ENCODE peak calls at places on chromosome 9, in six cellular contexts. Y is psoas muscle, C is Panc1, V is H1, O is kidney, Q is left ventricle myocardium inferior. H is an unnamed sample.
A peak's percentile ranks its signal among the peaks of the same experiment; 100 is the strongest.

GRCh38 chr9:35673132-35673997 is at the start of gene CA9:
- DNase-seq in Y (no peak), C (no peak), V (no peak), O (peak; percentile 62), Q (peak; percentile 57), H (no peak)

GRCh38 chr9:124940894-124941688 is at the start of gene GOLGA1:
- DNase-seq in Y (peak; percentile 97), C (peak; percentile 42), V (peak; percentile 97), O (peak; percentile 99), Q (peak; percentile 96), H (peak; percentile 84)

GRCh38 chr9:118609355-118610044 is 759.7 kb downstream of the BRINP1 start:
- DNase-seq in Y (no peak), C (no peak), V (no peak), O (no peak), Q (no peak), H (no peak)

GRCh38 chr9:32550046-32550608 is 2.0 kb upstream of the SMIM27 start:
- DNase-seq in Y (no peak), C (no peak), V (no peak), O (no peak), Q (no peak), H (no peak)

GRCh38 chr9:119768266-119768665 is 399.0 kb upstream of the BRINP1 start:
- DNase-seq in Y (no peak), C (no peak), V (no peak), O (no peak), Q (no peak), H (no peak)

GRCh38 chr9:83186354-83186753 is 123.4 kb upstream of the RASEF start:
- DNase-seq in Y (no peak), C (no peak), V (no peak), O (no peak), Q (no peak), H (no peak)

GRCh38 chr9:83707518-83707767 is 315 bp downstream of the UBQLN1 start:
- DNase-seq in Y (peak; percentile 84), C (peak; percentile 8), V (no peak), O (no peak), Q (no peak), H (no peak)

GRCh38 chr9:36165766-36166149 is 3.4 kb upstream of the CCIN start:
- DNase-seq in Y (no peak), C (no peak), V (no peak), O (no peak), Q (no peak), H (no peak)

GRCh38 chr9:98791147-98792095 is 4.9 kb downstream of the ANKS6 start:
- DNase-seq in Y (peak; percentile 88), C (peak; percentile 69), V (peak; percentile 93), O (peak; percentile 93), Q (peak; percentile 82), H (peak; percentile 80)

GRCh38 chr9:38063363-38063707 is 5.7 kb downstream of the SHB start:
- DNase-seq in Y (no peak), C (no peak), V (no peak), O (no peak), Q (no peak), H (no peak)

GRCh38 chr9:19875291-19875910 is 86.6 kb upstream of the SLC24A2 start:
- DNase-seq in Y (no peak), C (no peak), V (no peak), O (no peak), Q (no peak), H (no peak)

GRCh38 chr9:112863214-112863613 is 27.5 kb downstream of the SLC46A2 start:
- DNase-seq in Y (no peak), C (no peak), V (no peak), O (no peak), Q (peak; percentile 29), H (no peak)

GRCh38 chr9:18359335-18359734 is 114.6 kb upstream of the ADAMTSL1 start:
- DNase-seq in Y (no peak), C (no peak), V (no peak), O (no peak), Q (no peak), H (no peak)

GRCh38 chr9:73611072-73611471 is 459.4 kb downstream of the ANXA1 start:
- DNase-seq in Y (no peak), C (no peak), V (no peak), O (no peak), Q (no peak), H (no peak)

GRCh38 chr9:16039103-16039987 is 486.5 kb downstream of the CCDC171 start:
- DNase-seq in Y (no peak), C (no peak), V (peak; percentile 86), O (no peak), Q (no peak), H (no peak)

GRCh38 chr9:131813116-131813515 is 73.2 kb upstream of the RAPGEF1 start:
- DNase-seq in Y (no peak), C (no peak), V (no peak), O (no peak), Q (no peak), H (no peak)

GRCh38 chr9:87343816-87344438 is 153.7 kb upstream of the DAPK1 start:
- DNase-seq in Y (no peak), C (no peak), V (no peak), O (no peak), Q (no peak), H (no peak)

GRCh38 chr9:95074632-95075269 is 242.8 kb downstream of the FANCC start:
- DNase-seq in Y (no peak), C (no peak), V (peak; percentile 35), O (no peak), Q (no peak), H (no peak)

GRCh38 chr9:121814594-121814993 is 163.2 kb downstream of the DAB2IP start:
- DNase-seq in Y (no peak), C (no peak), V (no peak), O (no peak), Q (no peak), H (no peak)

GRCh38 chr9:88996046-88997005 is 5.1 kb downstream of the S1PR3 start:
- DNase-seq in Y (no peak), C (no peak), V (no peak), O (no peak), Q (no peak), H (no peak)

GRCh38 chr9:129889936-129890717 is 54.9 kb downstream of the USP20 start:
- DNase-seq in Y (no peak), C (no peak), V (peak; percentile 64), O (no peak), Q (no peak), H (no peak)

GRCh38 chr9:18490591-18491370 is 16.8 kb downstream of the ADAMTSL1 start:
- DNase-seq in Y (peak; percentile 40), C (peak; percentile 59), V (no peak), O (peak; percentile 32), Q (no peak), H (peak; percentile 96)

GRCh38 chr9:109331353-109331752 is 10.5 kb upstream of the EPB41L4B start:
- DNase-seq in Y (peak; percentile 26), C (no peak), V (no peak), O (peak; percentile 94), Q (peak; percentile 48), H (no peak)

GRCh38 chr9:121840838-121841760 is 189.7 kb downstream of the DAB2IP start:
- DNase-seq in Y (no peak), C (no peak), V (peak; percentile 38), O (no peak), Q (no peak), H (no peak)

GRCh38 chr9:34612788-34613390 is 992 bp upstream of the RPP25L start:
- DNase-seq in Y (peak; percentile 75), C (no peak), V (peak; percentile 90), O (peak; percentile 87), Q (peak; percentile 68), H (no peak)

GRCh38 chr9:15622596-15622995 is 69.8 kb downstream of the CCDC171 start:
- DNase-seq in Y (no peak), C (no peak), V (no peak), O (no peak), Q (no peak), H (no peak)

GRCh38 chr9:72818377-72818776 is 134.5 kb downstream of the ALDH1A1 start:
- DNase-seq in Y (no peak), C (no peak), V (no peak), O (no peak), Q (no peak), H (no peak)

GRCh38 chr9:97808415-97808814 is 44.6 kb upstream of the FOXE1 start:
- DNase-seq in Y (no peak), C (no peak), V (no peak), O (no peak), Q (no peak), H (no peak)

DNA sequence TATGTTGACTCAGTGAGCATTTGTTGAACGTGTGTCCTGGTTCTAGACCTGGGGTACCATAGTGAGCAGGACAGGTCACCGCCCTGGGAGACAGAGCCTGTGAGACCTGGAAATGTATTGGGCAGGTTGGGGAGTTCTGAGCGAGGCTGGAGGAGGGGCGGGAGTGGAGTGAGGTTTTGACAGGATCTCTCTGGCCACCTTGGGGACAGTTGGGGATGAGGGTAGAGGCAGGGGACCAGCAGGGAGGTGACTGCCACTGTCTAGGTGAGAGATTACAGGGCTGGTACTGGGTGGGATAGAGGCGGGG is 7.4 kb downstream of the WNK2 start:
- DNase-seq in Y (no peak), C (no peak), V (no peak), O (no peak), Q (no peak), H (no peak)
- H3K27ac ChIP-seq in Y (no peak overlapping the region), C (no peak overlapping the region), V (no peak overlapping the region), O (no peak overlapping the region), Q (peak overlapping the region; percentile 92), H (no peak overlapping the region)

GRCh38 chr9:78763424-78763823 is 466.5 kb downstream of the PSAT1 start:
- DNase-seq in Y (no peak), C (no peak), V (no peak), O (no peak), Q (no peak), H (no peak)
- TF ChIP-seq CTCF in Y (no peak), C (no peak), V (no peak), O (no peak), Q (no peak), H (no peak)

GRCh38 chr9:128098936-128099931 is 28.3 kb downstream of the PTGES2 start:
- DNase-seq in Y (no peak), C (no peak), V (no peak), O (peak; percentile 85), Q (no peak), H (no peak)
- H3K4me3 ChIP-seq in Y (peak overlapping the region; percentile 70), C (no peak overlapping the region), V (peak overlapping the region; percentile 62), O (peak overlapping the region; percentile 83), Q (peak overlapping the region; percentile 69), H (peak overlapping the region; percentile 70)

GRCh38 chr9:21525174-21525573 is 43.1 kb upstream of the IFNE start:
- DNase-seq in Y (no peak), C (no peak), V (no peak), O (no peak), Q (no peak), H (no peak)
- H3K27ac ChIP-seq in Y (no peak overlapping the region), C (no peak overlapping the region), V (no peak overlapping the region), O (no peak overlapping the region), Q (no peak overlapping the region), H (no peak overlapping the region)

GRCh38 chr9:133525677-133526076 is 918 bp upstream of the MYMK start:
- DNase-seq in Y (no peak), C (no peak), V (no peak), O (peak; percentile 15), Q (no peak), H (no peak)
- TF ChIP-seq CTCF in Y (no peak), C (no peak), V (peak; percentile 9), O (no peak), Q (no peak), H (no peak)

H was measured in AG04450.